ENCODE peak calls at places on chromosomes 3 and 15, in nine cellular contexts. O is fibroblast of lung, D is breast epithelium, I is lower leg skin, C is astrocyte of the spinal cord, P is heart left ventricle, B is pancreas, F is PC-9, G is IMR-90. J is an unnamed sample.
A peak's percentile ranks its signal among the peaks of the same experiment; 100 is the strongest.

GRCh38 chr3:17030956-17031652 is 146.3 kb downstream of the PLCL2 start:
- DNase-seq in P (no peak), I (no peak), O (no peak), G (no peak), D (no peak), C (no peak), F (no peak), B (no peak), J (no peak)

GRCh38 chr3:46187876-46188275 is 20.2 kb downstream of the CCR1 start:
- DNase-seq in P (no peak), B (no peak), G (peak; percentile 58), I (no peak), F (no peak), C (peak; percentile 17), O (peak; percentile 52), D (no peak), J (peak; percentile 62)

GRCh38 chr3:108091498-108092259 is 848 bp upstream of the CD47 start:
- DNase-seq in I (peak; percentile 15), D (no peak), C (no peak), F (no peak), P (peak; percentile 74), B (peak; percentile 37), O (peak; percentile 35), G (no peak), J (no peak)

GRCh38 chr15:93943607-93944006 is 287.8 kb upstream of the MCTP2 start:
- DNase-seq in F (no peak), C (no peak), G (no peak), P (no peak), O (peak; percentile 58), B (no peak), D (no peak), I (no peak), J (no peak)

GRCh38 chr3:148601766-148602685 is 95.7 kb upstream of the AGTR1 start:
- DNase-seq in P (no peak), B (no peak), C (peak; percentile 9), O (peak; percentile 22), G (peak; percentile 48), D (no peak), I (no peak), F (no peak), J (peak; percentile 75)

GRCh38 chr3:120908030-120908802 is at the start of gene STXBP5L:
- DNase-seq in F (no peak), B (peak; percentile 93), C (peak; percentile 78), G (peak; percentile 52), I (peak; percentile 15), P (peak; percentile 74), D (peak; percentile 65), O (peak; percentile 72), J (peak; percentile 48)

GRCh38 chr3:38114052-38114874 is 22.7 kb downstream of the ACAA1 start:
- DNase-seq in B (no peak), P (peak; percentile 48), D (peak; percentile 38), F (no peak), G (no peak), I (no peak), O (no peak), C (no peak), J (no peak)

GRCh38 chr3:68560728-68561127 is 371.6 kb downstream of the TAFA4 start:
- DNase-seq in O (no peak), I (no peak), F (no peak), D (no peak), G (no peak), P (no peak), B (no peak), C (no peak), J (no peak)

GRCh38 chr3:52471371-52472238 is 16.2 kb downstream of the NISCH start:
- DNase-seq in B (peak; percentile 39), F (no peak), I (peak; percentile 56), O (no peak), C (peak; percentile 36), D (peak; percentile 80), P (peak; percentile 85), G (peak; percentile 30), J (peak; percentile 51)

DNA sequence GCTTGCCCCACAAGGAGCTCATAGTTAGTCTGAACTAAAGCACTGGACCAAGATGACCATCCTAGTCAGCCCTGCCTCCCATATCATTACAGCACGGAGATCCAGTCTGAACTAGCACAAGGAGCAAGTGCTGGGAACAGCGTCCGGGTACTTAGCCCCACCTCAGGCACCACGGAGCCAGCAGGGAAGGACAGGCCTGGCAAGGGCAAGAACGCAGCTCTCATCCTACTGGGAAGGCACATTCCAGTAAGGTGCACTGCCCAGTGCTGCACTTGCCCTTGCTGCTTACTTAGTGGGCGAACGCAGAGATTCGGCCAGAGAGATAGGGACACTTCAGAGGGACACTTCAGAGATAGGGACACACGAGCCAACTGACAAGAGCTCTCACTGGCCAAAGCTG is 27.6 kb downstream of the SEC61A1 start:
- DNase-seq in O (no peak), P (no peak), B (no peak), I (no peak), C (no peak), G (no peak), D (no peak), F (no peak), J (no peak)
- TF ChIP-seq CTCF in O (no peak), P (no peak), B (no peak), I (no peak), C (no peak), G (no peak), D (no peak), F (no peak), J (no peak)

DNA sequence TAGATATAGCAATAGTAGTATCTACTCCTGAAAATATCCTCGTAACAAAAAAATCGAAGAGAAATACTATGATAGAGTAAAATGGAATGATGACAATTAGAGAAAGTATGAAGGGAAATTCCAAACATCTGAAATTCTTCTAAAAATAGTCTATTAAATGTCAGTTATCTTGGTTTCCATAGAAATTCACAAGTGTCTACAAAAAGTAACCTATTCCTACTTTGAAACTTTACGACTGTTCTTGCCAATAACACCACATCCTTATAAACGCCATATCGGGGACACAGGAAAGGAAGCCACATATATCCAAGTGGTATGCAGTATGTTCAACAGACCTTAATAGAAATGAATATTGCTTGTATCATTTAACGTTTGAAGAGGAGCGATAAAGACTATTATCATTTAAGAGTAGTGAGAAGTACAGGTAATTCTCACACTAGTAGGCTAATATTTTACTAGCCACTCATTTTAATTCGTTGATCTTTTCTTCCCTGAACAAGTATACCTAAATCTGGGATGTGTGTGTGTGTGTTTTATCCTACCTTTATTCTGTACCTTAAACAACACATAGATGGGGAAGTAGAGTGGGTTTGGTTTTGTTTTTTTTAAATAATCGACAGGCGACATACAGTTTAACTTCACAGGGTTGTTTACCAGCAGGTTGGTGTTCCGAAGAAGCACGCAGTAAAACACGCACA is 1.2 kb downstream of the GPR176 start:
- DNase-seq in G (peak; percentile 93), P (no peak), O (peak; percentile 93), F (peak; percentile 51), C (peak; percentile 85), B (no peak), D (no peak), I (no peak), J (peak; percentile 73)
- H3K4me3 ChIP-seq in G (peak overlapping the region; percentile 76), P (peak overlapping the region; percentile 84), O (peak overlapping the region; percentile 84), F (peak overlapping the region; percentile 34), C (peak overlapping the region; percentile 64), B (peak overlapping the region; percentile 65), D (peak overlapping the region; percentile 85), I (no peak overlapping the region), J (peak overlapping the region; percentile 77)

GRCh38 chr3:99753268-99753975 is 64.2 kb upstream of the CMSS1 start:
- DNase-seq in G (peak; percentile 86), F (peak; percentile 50), O (peak; percentile 81), B (no peak), P (no peak), D (no peak), C (peak; percentile 85), I (no peak), J (peak; percentile 79)
- TF ChIP-seq CTCF in G (peak; percentile 85), F (peak; percentile 96), O (peak; percentile 67), B (peak; percentile 43), P (peak; percentile 80), D (peak; percentile 71), C (peak; percentile 68), I (no peak), J (peak; percentile 75)

DNA sequence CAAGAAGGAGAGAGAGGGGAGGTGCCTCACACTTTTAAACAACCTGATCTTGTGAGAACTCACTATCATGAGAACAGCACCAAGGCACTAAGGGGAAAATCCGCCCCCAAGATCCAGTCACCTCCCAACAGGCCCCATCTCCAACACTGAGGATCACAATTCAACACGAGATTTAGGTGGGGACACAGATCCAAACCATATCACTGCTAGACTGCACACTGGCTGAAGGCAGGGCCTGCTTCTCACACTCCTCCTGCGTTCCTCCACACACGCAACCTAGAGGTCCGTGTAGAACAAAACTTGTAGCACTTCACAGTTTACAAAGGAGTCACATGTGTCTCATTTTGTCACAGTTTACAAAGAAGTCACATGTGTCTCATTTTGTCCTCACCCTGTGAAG is 97.8 kb downstream of the DAPK2 start:
- DNase-seq in D (no peak), O (no peak), F (no peak), G (no peak), I (no peak), C (no peak), B (no peak), P (no peak), J (no peak)
- H3K4me3 ChIP-seq in D (no peak overlapping the region), O (no peak overlapping the region), F (no peak overlapping the region), G (no peak overlapping the region), I (no peak overlapping the region), C (no peak overlapping the region), B (no peak overlapping the region), P (no peak overlapping the region), J (no peak overlapping the region)

DNA sequence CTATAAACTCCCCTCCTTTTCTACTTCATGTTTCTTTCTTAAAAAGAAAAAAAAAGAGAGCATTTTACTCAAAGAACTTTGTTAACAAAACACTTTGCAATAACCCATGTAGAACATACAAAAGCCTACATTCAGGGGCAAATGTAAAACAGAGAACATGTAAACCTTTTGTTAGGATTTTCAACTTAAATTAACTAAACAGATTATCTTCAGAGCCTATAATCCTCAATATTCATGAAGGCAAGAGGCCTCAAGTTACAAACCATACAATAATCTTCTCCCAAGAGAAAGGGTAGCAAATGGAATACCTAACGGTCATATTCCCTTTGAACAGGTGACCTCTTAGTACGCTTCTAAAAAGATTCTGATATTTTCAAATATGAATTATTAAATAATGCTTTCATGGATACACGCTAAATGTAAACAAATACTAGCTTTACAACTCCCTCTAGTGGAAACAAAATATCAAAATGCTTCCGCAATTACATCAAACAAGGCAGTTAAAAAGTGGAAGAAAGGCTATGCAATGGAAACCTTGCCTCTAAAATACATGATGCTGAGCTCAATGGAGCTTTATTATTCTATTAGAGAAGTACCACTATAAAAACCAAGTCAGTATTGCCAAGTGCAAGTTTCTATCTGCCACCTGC is 9.9 kb downstream of the CEP152 start:
- DNase-seq in I (no peak), G (peak; percentile 43), D (no peak), C (peak; percentile 59), B (no peak), P (no peak), O (peak; percentile 21), F (no peak), J (peak; percentile 55)
- TF ChIP-seq CTCF in I (no peak), G (peak; percentile 51), D (peak; percentile 49), C (peak; percentile 39), B (peak; percentile 24), P (peak; percentile 63), O (no peak), F (peak; percentile 60), J (peak; percentile 49)